ENCODE peak calls at places on chromosomes 2 and 18, in six cellular contexts. C is stomach, F is SK-N-MC, I is sigmoid colon, P is endothelial cell of umbilical vein, R is K562. L is an unnamed sample.

GRCh38 chr2:205494856-205495255 is 187.4 kb upstream of the NRP2 start:
- DNase-seq in R (no peak), P (no peak), I (no peak), F (no peak), C (no peak), L (no peak)

GRCh38 chr2:100483892-100484291 is 13.6 kb downstream of the NMS start:
- DNase-seq in R (no peak), I (no peak), F (no peak), C (no peak), P (no peak), L (no peak)

GRCh38 chr2:167294031-167294774 is 405.9 kb downstream of the XIRP2 start:
- DNase-seq in C (no peak), I (no peak), F (no peak), R (no peak), P (peak), L (no peak)

GRCh38 chr2:231464576-231465540 is 574 bp upstream of the NCL start:
- DNase-seq in C (peak), R (peak), F (no peak), P (no peak), I (no peak), L (peak)

GRCh38 chr2:177353084-177353483 is 39.5 kb upstream of the AGPS start:
- DNase-seq in I (peak), P (no peak), R (no peak), C (no peak), F (no peak), L (no peak)

GRCh38 chr2:168192839-168193616 is 54.4 kb downstream of the STK39 start:
- DNase-seq in P (peak), R (no peak), F (no peak), I (no peak), C (no peak), L (no peak)

GRCh38 chr2:34261701-34262100 is 662.6 kb upstream of the FAM98A start:
- DNase-seq in F (no peak), C (no peak), R (no peak), P (no peak), I (no peak), L (no peak)

GRCh38 chr2:14401838-14402237 is 230.7 kb upstream of the LRATD1 start:
- DNase-seq in R (no peak), I (no peak), F (no peak), P (no peak), C (no peak), L (no peak)

GRCh38 chr2:69100220-69100723 is 87.3 kb downstream of the ANTXR1 start:
- DNase-seq in P (no peak), C (no peak), F (peak), R (no peak), I (peak), L (no peak)

GRCh38 chr2:57549642-57550102 is 496.9 kb upstream of the VRK2 start:
- DNase-seq in F (no peak), P (no peak), I (no peak), R (no peak), C (no peak), L (no peak)

GRCh38 chr2:146317959-146318358 is 1526.9 kb upstream of the ACVR2A start:
- DNase-seq in P (no peak), R (no peak), F (no peak), C (no peak), I (no peak), L (no peak)

GRCh38 chr2:240460243-240460630 is 24.8 kb downstream of the GPC1 start:
- DNase-seq in I (peak), R (no peak), F (no peak), P (no peak), C (no peak), L (no peak)

GRCh38 chr2:212295571-212295970 is 243.0 kb downstream of the ERBB4 start:
- DNase-seq in C (no peak), I (no peak), R (no peak), F (no peak), P (no peak), L (no peak)

GRCh38 chr2:55616509-55617159 is 788 bp downstream of the PPP4R3B start:
- DNase-seq in P (peak), F (no peak), R (no peak), C (no peak), I (no peak), L (peak)
- TF ChIP-seq POLR2AphosphoS5 in P (no peak), F (no peak), R (no peak), C (no peak), I (no peak), L (no peak)

DNA sequence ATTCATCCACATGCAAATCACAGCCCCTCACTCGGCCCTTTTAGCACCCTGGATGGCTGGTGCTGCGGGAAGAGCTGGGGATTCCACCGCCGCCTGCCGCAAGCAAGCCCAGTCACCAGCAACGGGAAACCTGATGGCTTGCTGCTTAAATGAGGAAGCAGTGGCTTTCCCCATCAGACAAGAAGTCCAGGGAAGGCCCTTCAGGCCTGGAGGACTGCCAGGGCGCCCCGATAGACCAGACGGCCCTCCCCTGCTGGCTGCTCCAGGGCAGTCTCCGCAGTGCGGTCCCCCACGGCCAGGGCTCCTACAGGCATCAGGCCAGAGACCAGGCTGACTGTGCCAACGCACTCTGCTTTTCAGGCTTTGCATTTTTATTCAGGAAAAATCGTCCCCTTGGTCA is 439.1 kb downstream of the EIPR1 start:
- DNase-seq in R (no peak), P (no peak), C (no peak), F (no peak), I (no peak), L (no peak)
- TF ChIP-seq POLR2AphosphoS5 in R (no peak), P (no peak), C (no peak), F (no peak), I (no peak), L (no peak)

DNA sequence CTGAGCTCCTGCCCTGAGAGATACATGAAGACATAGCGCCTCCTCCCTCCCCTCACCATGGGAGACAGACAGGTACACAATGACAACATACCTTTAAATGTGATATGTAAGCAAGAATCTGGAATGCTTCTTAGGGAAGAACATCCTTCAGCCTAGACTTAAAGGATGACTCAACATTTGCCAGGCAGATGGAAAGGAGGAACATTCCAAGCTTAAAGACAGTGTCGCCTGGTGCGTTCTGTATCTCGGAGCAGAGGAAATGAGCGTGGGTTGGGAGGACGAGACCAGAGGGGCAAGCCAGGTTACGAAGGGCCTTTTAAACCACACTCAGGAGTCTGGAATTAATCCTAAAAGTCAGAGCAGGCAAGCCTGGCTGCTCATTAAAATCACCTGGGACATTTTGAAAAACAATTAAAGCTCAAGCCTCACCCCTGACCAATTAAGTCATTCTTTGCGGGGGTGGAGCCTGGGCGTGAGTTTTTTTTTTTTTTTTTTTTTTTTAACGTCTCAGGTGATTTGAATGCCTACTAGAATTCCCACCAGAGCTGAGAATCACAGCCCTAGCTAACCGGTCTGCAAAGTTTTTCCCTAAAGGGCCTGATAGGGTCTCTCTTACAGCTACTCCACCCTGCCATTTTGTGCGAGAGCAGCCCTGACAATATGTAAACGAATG is 131.2 kb upstream of the SEC11C start:
- DNase-seq in I (no peak), C (no peak), P (no peak), R (no peak), F (no peak), L (no peak)
- TF ChIP-seq POLR2AphosphoS5 in I (no peak), C (no peak), P (no peak), R (no peak), F (no peak), L (no peak)

GRCh38 chr2:43612944-43613343 is 17.1 kb upstream of the THADA start:
- DNase-seq in F (no peak), C (no peak), P (no peak), R (no peak), I (peak), L (no peak)
- TF ChIP-seq POLR2AphosphoS5 in F (no peak), C (no peak), P (no peak), R (no peak), I (no peak), L (no peak)

DNA sequence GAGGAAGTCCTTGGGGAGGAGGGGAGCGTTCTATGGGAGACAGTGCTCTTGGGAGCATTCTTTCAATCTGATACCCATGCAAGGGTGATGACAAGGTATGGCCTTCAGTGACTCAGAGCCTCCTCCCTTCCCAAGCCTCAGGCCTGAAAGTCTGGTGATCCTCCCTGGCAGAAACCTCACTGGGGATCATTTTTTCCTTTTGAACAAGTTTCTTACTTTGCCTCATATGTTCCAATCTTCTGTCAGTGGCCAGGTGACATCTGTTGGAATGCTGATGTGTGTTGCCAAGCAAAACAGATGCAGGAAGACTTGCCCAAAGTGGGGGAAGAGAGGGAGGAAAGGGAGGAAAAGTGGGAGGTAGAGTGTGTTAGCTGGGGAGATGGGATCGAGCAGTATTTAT is 224.8 kb downstream of the NEDD4L start:
- DNase-seq in I (no peak), C (no peak), F (no peak), P (peak), R (no peak), L (no peak)
- TF ChIP-seq POLR2AphosphoS5 in I (no peak), C (no peak), F (no peak), P (no peak), R (no peak), L (no peak)

GRCh38 chr2:98477506-98477905 is 32.8 kb downstream of the INPP4A start:
- DNase-seq in R (no peak), I (no peak), C (no peak), P (no peak), F (no peak), L (no peak)

GRCh38 chr2:98478088-98478551 is 33.5 kb downstream of the INPP4A start:
- DNase-seq in F (no peak), I (peak), C (no peak), P (no peak), R (no peak), L (no peak)

GRCh38 chr2:98474979-98475632 is 30.4 kb downstream of the INPP4A start:
- DNase-seq in P (no peak), C (no peak), F (no peak), I (peak), R (no peak), L (no peak)

GRCh38 chr2:98477036-98477435 is 32.4 kb downstream of the INPP4A start:
- DNase-seq in I (peak), F (no peak), P (no peak), C (no peak), R (no peak), L (no peak)

GRCh38 chr2:98476192-98476868 is 31.7 kb downstream of the INPP4A start:
- DNase-seq in I (peak), R (no peak), C (no peak), P (no peak), F (no peak), L (no peak)
- TF ChIP-seq POLR2AphosphoS5 in I (no peak), R (no peak), C (no peak), P (no peak), F (no peak), L (no peak)

DNA sequence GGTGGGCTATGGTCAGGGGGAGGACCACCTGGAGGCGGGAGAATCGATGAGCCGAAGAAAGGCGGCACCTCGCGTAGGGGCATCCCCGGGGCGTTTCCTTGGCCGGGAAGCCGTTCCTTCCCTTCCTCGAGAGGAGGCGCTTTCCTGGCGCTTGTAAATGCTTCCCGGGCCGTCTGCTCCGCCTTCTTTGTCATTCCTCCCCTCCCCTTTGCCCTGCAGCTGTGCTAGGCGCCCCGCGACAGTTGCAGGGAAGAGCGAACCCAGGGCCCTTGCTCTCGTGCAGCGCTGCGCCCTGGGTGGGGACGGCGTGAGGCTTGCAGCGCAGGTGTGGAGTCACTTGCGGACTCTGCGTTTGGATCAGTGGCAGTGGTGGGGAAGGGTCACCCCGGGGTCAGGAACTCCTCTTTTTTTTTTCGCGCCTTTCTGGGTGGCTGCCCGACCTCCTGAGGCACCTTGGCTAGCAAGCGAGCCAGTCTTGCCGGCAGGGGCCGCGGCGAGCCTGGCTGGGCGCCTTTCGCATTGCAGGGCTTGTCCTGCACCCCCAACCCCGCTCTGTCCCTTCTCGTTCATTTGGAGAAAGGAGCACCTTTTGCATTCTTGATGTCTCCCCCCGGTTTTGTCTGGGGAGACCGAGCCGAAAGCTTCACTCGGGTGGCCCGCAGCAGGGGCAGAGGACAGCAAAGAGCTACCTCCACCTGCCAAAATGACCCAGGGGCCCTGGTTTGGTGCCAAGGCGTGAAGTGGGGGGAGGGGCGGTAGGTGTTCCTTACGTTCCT is 858 bp downstream of the KCNS3 start:
- DNase-seq in F (no peak), R (peak), I (peak), P (peak), C (peak), L (peak)
- TF ChIP-seq POLR2AphosphoS5 in F (no peak), R (no peak), I (no peak), P (no peak), C (no peak), L (no peak)

DNA sequence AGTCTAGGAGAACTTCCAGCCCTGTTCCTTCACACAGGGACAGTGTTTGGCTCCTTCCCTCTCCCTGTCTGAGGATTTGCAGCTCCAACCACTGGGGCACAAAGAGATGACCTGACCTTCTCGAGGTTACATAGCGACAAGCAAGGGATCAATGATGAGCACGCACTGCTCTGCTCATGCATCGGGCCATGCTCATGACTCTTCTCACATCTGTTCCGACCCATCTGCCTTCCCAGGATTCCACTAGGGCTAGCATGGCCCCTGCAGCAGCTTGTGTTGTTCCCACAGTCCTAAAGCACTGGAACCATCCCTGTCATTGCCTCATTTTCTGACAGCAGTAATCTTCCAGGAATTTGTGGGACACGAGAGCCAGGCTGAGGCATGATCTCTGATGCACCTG is 78.8 kb upstream of the ARHGAP28 start:
- DNase-seq in R (no peak), C (no peak), P (no peak), I (no peak), F (no peak), L (no peak)
- TF ChIP-seq POLR2AphosphoS5 in R (no peak), C (no peak), P (no peak), I (no peak), F (no peak), L (no peak)

DNA sequence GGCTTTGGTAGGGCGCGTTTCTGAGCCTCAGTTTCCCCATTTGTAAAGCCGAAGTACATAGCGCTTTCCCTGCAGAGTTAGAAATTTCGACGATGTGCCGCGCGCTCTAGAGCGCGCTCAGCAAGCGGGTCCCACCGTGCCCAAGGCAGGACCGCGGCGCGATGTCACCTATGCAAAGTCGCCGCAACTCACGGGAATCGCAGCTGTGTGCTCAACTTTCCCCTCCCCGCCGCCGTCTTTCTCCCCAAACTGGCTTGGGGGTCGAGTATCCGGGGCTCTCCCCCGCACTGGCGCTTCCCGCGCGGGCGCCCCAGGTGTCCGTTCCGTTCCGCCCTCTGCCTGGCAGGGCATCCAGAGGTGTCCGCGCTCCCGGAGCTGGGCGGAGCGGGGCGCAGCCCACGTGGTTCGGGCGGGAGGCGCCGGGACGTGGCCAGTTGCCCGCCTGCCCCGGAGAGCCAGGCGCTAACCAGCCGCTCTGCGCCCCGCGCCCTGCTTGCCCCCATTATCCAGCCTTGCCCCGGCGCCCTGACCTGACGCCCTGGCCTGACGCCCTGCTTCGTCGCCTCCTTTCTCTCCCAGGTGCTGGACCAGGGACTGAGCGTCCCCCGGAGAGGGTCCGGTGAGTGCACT is at the start of gene MLPH:
- DNase-seq in C (peak), P (no peak), F (no peak), R (no peak), I (no peak), L (no peak)
- TF ChIP-seq POLR2AphosphoS5 in C (no peak), P (no peak), F (no peak), R (no peak), I (no peak), L (no peak)